ENCODE peak calls at places on chromosomes 1 and 21, in nine cellular contexts. Q, P, U, R, Z, W, H, E and Y are unnamed samples. For H3K4me1, the result is how much of the 10 kb centered on the place peaks cover.

GRCh38 chr21:24658016-24658415 is 949.3 kb downstream of the MRPL39 start:
- DNase-seq in H (no peak), U (no peak), Z (no peak), R (no peak), E (no peak), P (no peak), W (no peak), Q (no peak), Y (no peak)

GRCh38 chr1:117176579-117176978 is 34.1 kb downstream of the VTCN1 start:
- DNase-seq in U (no peak), E (no peak), P (no peak), W (no peak), H (peak), Q (no peak), R (no peak), Z (no peak), Y (no peak)

GRCh38 chr1:227869281-227869842 is 53.9 kb downstream of the PRSS38 start:
- DNase-seq in R (no peak), W (no peak), P (no peak), U (no peak), E (no peak), Z (no peak), H (peak), Q (no peak), Y (no peak)

GRCh38 chr1:93474291-93474690 is 26.4 kb downstream of the FNBP1L start:
- DNase-seq in E (no peak), Z (no peak), H (no peak), P (no peak), Q (no peak), U (no peak), R (no peak), W (no peak), Y (no peak)

GRCh38 chr1:40755052-40755451 is 28.5 kb upstream of the KCNQ4 start:
- DNase-seq in P (no peak), H (no peak), W (no peak), R (no peak), Z (no peak), E (no peak), U (no peak), Q (no peak), Y (no peak)

GRCh38 chr1:32073387-32074229 is 869 bp downstream of the TMEM39B start:
- DNase-seq in E (no peak), U (no peak), R (no peak), Q (no peak), Z (no peak), W (no peak), H (no peak), P (no peak), Y (no peak)

GRCh38 chr1:67431156-67431765 is 1.1 kb upstream of the SERBP1 start:
- DNase-seq in U (no peak), E (no peak), P (no peak), H (no peak), Z (no peak), Q (no peak), W (no peak), R (no peak), Y (no peak)

GRCh38 chr1:83692524-83693336 is 306.2 kb downstream of the TTLL7 start:
- DNase-seq in Q (no peak), H (peak), Z (no peak), R (no peak), W (no peak), U (no peak), E (peak), P (peak), Y (no peak)

GRCh38 chr1:24191860-24192259 is 4.8 kb upstream of the IFNLR1 start:
- DNase-seq in U (no peak), H (peak), E (no peak), W (no peak), Q (no peak), P (no peak), Z (no peak), R (no peak), Y (no peak)

GRCh38 chr1:69952691-69953090 is 252.7 kb downstream of the LRRC40 start:
- DNase-seq in E (no peak), R (no peak), P (no peak), Z (no peak), H (no peak), Q (no peak), U (no peak), W (no peak), Y (no peak)

GRCh38 chr1:196355206-196355786 is 252.9 kb downstream of the KCNT2 start:
- DNase-seq in Z (no peak), R (no peak), H (peak), E (peak), Q (no peak), U (no peak), P (no peak), W (no peak), Y (no peak)

GRCh38 chr1:111656093-111657017 is 36.8 kb downstream of the RAP1A start:
- DNase-seq in Z (no peak), Q (no peak), R (no peak), E (peak), H (peak), U (no peak), W (peak), P (no peak), Y (peak)

GRCh38 chr1:206734499-206735142 is 36.0 kb upstream of the IL19 start:
- DNase-seq in H (peak), E (peak), R (no peak), Q (no peak), W (peak), U (no peak), P (no peak), Z (peak), Y (peak)

GRCh38 chr1:83559090-83559489 is 439.8 kb downstream of the TTLL7 start:
- DNase-seq in H (no peak), W (no peak), Z (no peak), U (no peak), P (no peak), Q (no peak), R (no peak), E (no peak), Y (no peak)

GRCh38 chr1:15328785-15329480 is 80.8 kb upstream of the EFHD2 start:
- DNase-seq in P (peak), R (peak), Z (peak), U (no peak), H (peak), W (no peak), E (peak), Q (no peak), Y (no peak)

GRCh38 chr1:41427022-41427942 is 57.2 kb downstream of the EDN2 start:
- DNase-seq in W (no peak), Z (peak), Q (no peak), R (no peak), P (no peak), E (no peak), U (no peak), H (no peak), Y (no peak)

GRCh38 chr1:167601442-167602380 is 28.3 kb upstream of the RCSD1 start:
- DNase-seq in Q (no peak), U (no peak), E (no peak), Z (peak), W (peak), R (no peak), H (no peak), P (peak), Y (peak)

GRCh38 chr1:68347415-68347814 is 102.3 kb downstream of the RPE65 start:
- DNase-seq in R (no peak), W (no peak), Z (peak), P (peak), U (no peak), E (no peak), H (no peak), Q (no peak), Y (no peak)

GRCh38 chr1:65308781-65309316 is 494 bp upstream of the DNAJC6 start:
- DNase-seq in U (no peak), Z (no peak), H (no peak), E (no peak), Q (no peak), P (no peak), W (no peak), R (no peak), Y (no peak)

GRCh38 chr1:170445096-170445495 is 86.9 kb upstream of the GORAB start:
- DNase-seq in U (no peak), H (peak), P (no peak), W (no peak), Z (no peak), Q (no peak), E (no peak), R (no peak), Y (no peak)

GRCh38 chr1:15618685-15619525 is 1.6 kb downstream of the DDI2 start:
- DNase-seq in H (peak), U (no peak), Z (no peak), E (peak), W (no peak), P (no peak), Q (no peak), R (no peak), Y (no peak)

GRCh38 chr21:40169971-40170370 is 302.7 kb downstream of the PCP4 start:
- DNase-seq in H (no peak), Q (no peak), U (no peak), R (no peak), E (no peak), W (no peak), P (no peak), Z (no peak), Y (no peak)

GRCh38 chr1:30379684-30380624 is 343.4 kb downstream of the MATN1 start:
- DNase-seq in H (peak), P (peak), W (peak), Z (no peak), R (peak), Q (no peak), E (peak), U (peak), Y (peak)

GRCh38 chr1:232927722-232928505 is 22.5 kb upstream of the NTPCR start:
- DNase-seq in E (no peak), Z (no peak), W (no peak), Q (no peak), H (no peak), P (no peak), U (no peak), R (no peak), Y (no peak)

GRCh38 chr1:32195531-32195930 is 4.9 kb upstream of the CCDC28B start:
- DNase-seq in E (no peak), W (no peak), Z (no peak), P (no peak), H (no peak), U (no peak), R (no peak), Q (no peak), Y (no peak)

GRCh38 chr21:36555199-36555598 is 75.3 kb upstream of the CLDN14 start:
- DNase-seq in Q (no peak), R (no peak), H (no peak), Z (no peak), P (no peak), W (no peak), U (no peak), E (no peak), Y (no peak)

GRCh38 chr1:32066489-32066873 is 6.3 kb upstream of the TMEM39B start:
- DNase-seq in Z (peak), E (peak), W (peak), H (peak), U (peak), Q (peak), P (peak), R (peak), Y (no peak)

GRCh38 chr1:227190321-227190720 is 128.0 kb downstream of the CDC42BPA start:
- DNase-seq in W (no peak), P (no peak), U (no peak), H (peak), Q (no peak), Z (no peak), R (no peak), E (no peak), Y (no peak)

GRCh38 chr21:41536076-41536826 is 28.3 kb upstream of the TMPRSS2 start:
- DNase-seq in Z (no peak), P (no peak), U (no peak), H (no peak), W (peak), R (no peak), Q (no peak), E (no peak), Y (no peak)

GRCh38 chr1:100358210-100358609 is 5.9 kb downstream of the CDC14A start:
- DNase-seq in H (no peak), W (no peak), P (no peak), Q (no peak), U (no peak), R (no peak), Z (no peak), E (peak), Y (peak)

GRCh38 chr1:117147856-117148588 is 26.5 kb upstream of the TRIM45 start:
- DNase-seq in Z (no peak), W (no peak), E (no peak), H (peak), P (no peak), Q (no peak), R (no peak), U (no peak), Y (no peak)

GRCh38 chr1:37157634-37158033 is 123.3 kb upstream of the GRIK3 start:
- DNase-seq in H (no peak), Q (no peak), U (no peak), P (no peak), Z (no peak), R (no peak), E (no peak), W (no peak), Y (no peak)

GRCh38 chr1:85481688-85482087 is 16.7 kb upstream of the DDAH1 start:
- DNase-seq in W (no peak), R (no peak), Z (no peak), U (no peak), H (no peak), E (no peak), Q (no peak), P (no peak), Y (no peak)

GRCh38 chr1:43541721-43542401 is 11.2 kb downstream of the PTPRF start:
- DNase-seq in U (no peak), E (no peak), R (peak), W (peak), Q (no peak), H (no peak), P (peak), Z (peak), Y (no peak)

GRCh38 chr1:7379445-7379971 is 391.6 kb upstream of the VAMP3 start:
- DNase-seq in H (peak), Q (no peak), R (no peak), E (peak), W (no peak), U (peak), P (no peak), Z (peak), Y (no peak)

GRCh38 chr1:173857363-173857917 is 10.3 kb downstream of the GAS5 start:
- DNase-seq in E (no peak), H (no peak), Z (no peak), P (no peak), U (no peak), R (no peak), Q (no peak), W (no peak), Y (no peak)

GRCh38 chr21:15064576-15065380 is at the start of gene NRIP1:
- DNase-seq in P (peak), Q (peak), W (peak), U (no peak), Z (peak), E (peak), H (peak), R (peak), Y (peak)

GRCh38 chr1:22452401-22452963 is 831 bp downstream of the ZBTB40 start:
- DNase-seq in W (peak), R (no peak), Q (no peak), P (peak), H (peak), Z (no peak), E (peak), U (no peak), Y (no peak)

GRCh38 chr1:230915079-230915478 is 46.8 kb upstream of the C1orf198 start:
- DNase-seq in Z (no peak), R (no peak), U (no peak), E (no peak), W (no peak), P (no peak), H (peak), Q (no peak), Y (no peak)

GRCh38 chr1:203342192-203342940 is 8.6 kb downstream of the FMOD start:
- DNase-seq in U (no peak), P (peak), Q (no peak), R (no peak), E (peak), W (peak), H (peak), Z (no peak), Y (peak)

GRCh38 chr1:203343956-203344355 is 7.0 kb downstream of the FMOD start:
- DNase-seq in E (no peak), U (no peak), R (no peak), P (no peak), Z (no peak), Q (no peak), W (no peak), H (no peak), Y (no peak)

GRCh38 chr1:203338335-203339036 is 12.4 kb downstream of the FMOD start:
- DNase-seq in H (peak), Q (no peak), W (peak), Z (peak), P (peak), U (no peak), R (peak), E (peak), Y (peak)

GRCh38 chr1:203336097-203336496 is 14.8 kb downstream of the FMOD start:
- DNase-seq in H (no peak), Q (no peak), R (no peak), W (no peak), U (no peak), Z (no peak), P (no peak), E (no peak), Y (no peak)

GRCh38 chr1:203340112-203340804 is 10.7 kb downstream of the FMOD start:
- DNase-seq in P (peak), U (peak), Q (no peak), E (peak), H (peak), W (peak), R (peak), Z (peak), Y (peak)
- H3K4me3 ChIP-seq in P (no peak), U (no peak), Q (no peak), E (no peak), H (no peak), W (no peak), R (no peak), Z (no peak), Y (no peak)

GRCh38 chr21:35026617-35027557 is 22.2 kb downstream of the RUNX1 start:
- DNase-seq in Z (peak), E (peak), W (peak), P (peak), U (no peak), H (peak), Q (no peak), R (no peak), Y (peak)
- H3K4me1 ChIP-seq in Z (under half), E (under half), W (under half), P (under half), U (under half), H (under half), Q (under half), R (under half), Y (half or more)

GRCh38 chr1:10680487-10680886 is 116.0 kb downstream of the CASZ1 start:
- DNase-seq in R (no peak), H (no peak), Q (no peak), E (no peak), U (no peak), Z (no peak), P (no peak), W (peak), Y (no peak)
- H3K27ac ChIP-seq in R (no peak), H (no peak), Q (no peak), E (no peak), U (no peak), Z (no peak), P (no peak), W (peak), Y (no peak)

DNA sequence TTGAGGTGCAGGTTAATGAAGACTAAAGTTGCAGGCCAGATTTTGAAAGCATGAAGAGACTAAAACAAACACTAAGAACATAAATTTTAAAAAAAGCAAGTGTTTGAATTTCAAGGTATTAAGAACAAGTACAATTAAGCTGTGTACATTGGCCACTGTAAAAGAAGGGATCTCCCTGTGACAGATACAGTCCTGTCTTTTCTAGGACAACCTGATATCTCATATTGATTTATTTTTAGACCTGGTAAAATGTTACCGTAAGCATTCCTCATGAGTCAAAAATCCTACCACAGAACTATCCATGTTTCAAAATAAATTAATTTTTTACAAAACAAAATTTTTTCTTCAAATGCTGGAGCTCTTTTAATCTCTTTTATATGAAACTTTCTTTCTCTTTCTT is 39.4 kb downstream of the SLC22A15 start:
- DNase-seq in Q (no peak), P (no peak), E (no peak), U (no peak), Z (no peak), R (no peak), W (no peak), H (no peak), Y (no peak)
- H3K4me3 ChIP-seq in Q (no peak), P (no peak), E (no peak), U (no peak), Z (no peak), R (no peak), W (no peak), H (no peak), Y (no peak)

GRCh38 chr1:203272633-203273205 is 32.6 kb upstream of the BTG2 start:
- DNase-seq in P (no peak), U (no peak), E (no peak), Z (no peak), W (no peak), H (no peak), R (peak), Q (no peak), Y (no peak)

GRCh38 chr1:203271962-203272632 is 33.2 kb upstream of the BTG2 start:
- DNase-seq in R (peak), Q (no peak), U (no peak), Z (no peak), H (no peak), E (no peak), P (no peak), W (peak), Y (no peak)

GRCh38 chr1:203274603-203275381 is 30.5 kb upstream of the BTG2 start:
- DNase-seq in E (no peak), U (peak), Q (no peak), H (peak), P (no peak), W (no peak), Z (no peak), R (peak), Y (no peak)

GRCh38 chr1:203273869-203274602 is 31.3 kb upstream of the BTG2 start:
- DNase-seq in W (peak), Z (peak), Q (no peak), H (no peak), R (peak), U (no peak), E (no peak), P (peak), Y (no peak)

DNA sequence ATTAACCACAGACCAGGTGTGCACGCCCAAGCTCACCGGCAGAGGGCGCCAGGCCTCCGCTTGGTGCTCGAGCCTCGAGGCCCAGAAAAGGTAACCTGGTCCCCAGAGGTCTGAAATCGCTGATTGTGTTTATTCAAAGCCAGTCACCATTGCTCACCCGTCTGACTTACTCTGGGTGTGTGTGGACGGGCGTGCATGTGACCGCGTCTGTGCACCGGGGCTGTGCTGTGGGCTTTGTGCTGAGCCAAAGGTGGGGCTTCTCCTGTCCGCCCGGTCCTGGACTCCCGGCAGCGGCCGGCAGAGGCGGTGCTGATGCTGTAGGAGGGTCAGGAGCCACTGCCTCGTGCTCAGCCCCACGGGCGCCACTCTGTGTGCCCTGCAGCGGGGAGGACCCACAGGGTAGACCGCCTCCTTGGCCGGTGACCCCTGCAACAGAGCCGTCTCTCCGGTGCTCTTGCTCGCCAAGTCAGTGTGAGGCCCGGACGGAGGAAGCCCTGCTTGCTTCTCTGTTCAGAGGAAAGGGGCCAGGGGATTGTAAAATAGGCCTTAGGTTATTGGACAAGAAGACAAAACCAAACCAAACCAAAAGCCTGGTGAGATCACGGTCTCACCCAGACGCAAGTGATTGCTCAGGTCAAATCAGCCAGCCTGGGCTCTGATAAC is 32.0 kb upstream of the BTG2 start:
- DNase-seq in W (peak), Q (peak), U (peak), Z (peak), R (peak), E (peak), P (peak), H (peak), Y (peak)
- H3K4me1 ChIP-seq in W (half or more), Q (half or more), U (under half), Z (under half), R (under half), E (under half), P (half or more), H (under half), Y (half or more)

GRCh38 chr1:243970077-243970476 is 81.0 kb upstream of the ZBTB18 start:
- DNase-seq in U (no peak), R (no peak), P (no peak), E (peak), Z (no peak), W (no peak), H (no peak), Q (no peak), Y (no peak)
- H3K27ac ChIP-seq in U (no peak), R (no peak), P (no peak), E (no peak), Z (no peak), W (no peak), H (no peak), Q (no peak), Y (no peak)